ENCODE peak calls at places on chromosomes 11 and 22, in five cellular contexts. T is IMR-90, G is tibial artery, W is RWPE1, N is cardiac muscle cell. P is an unnamed sample.

GRCh38 chr22:20725987-20726558 is 47.8 kb upstream of the SERPIND1 start:
- DNase-seq in T (no peak), G (no peak), W (no peak), N (no peak), P (no peak)

GRCh38 chr11:68956142-68956541 is 24.6 kb downstream of the MRGPRD start:
- DNase-seq in T (no peak), G (peak), W (no peak), N (no peak), P (no peak)

GRCh38 chr11:103803062-103803461 is 233.4 kb upstream of the DDI1 start:
- DNase-seq in T (peak), G (no peak), W (no peak), N (no peak), P (no peak)

GRCh38 chr11:128705124-128705920 is 11.4 kb downstream of the FLI1 start:
- DNase-seq in T (no peak), G (no peak), W (no peak), N (no peak), P (no peak)

GRCh38 chr11:107619926-107620325 is 29.0 kb downstream of the ELMOD1 start:
- DNase-seq in T (peak), G (no peak), W (no peak), N (no peak), P (no peak)

GRCh38 chr11:88629496-88629895 is 292.0 kb upstream of the CTSC start:
- DNase-seq in T (peak), G (no peak), W (no peak), N (no peak), P (no peak)

GRCh38 chr11:29751618-29752017 is 265.2 kb downstream of the KCNA4 start:
- DNase-seq in T (no peak), G (no peak), W (peak), N (no peak), P (no peak)

GRCh38 chr11:92384807-92385206 is 160.2 kb downstream of the FAT3 start:
- DNase-seq in T (no peak), G (no peak), W (no peak), N (no peak), P (no peak)

GRCh38 chr11:57779275-57779674 is 17.7 kb downstream of the CTNND1 start:
- DNase-seq in T (peak), G (no peak), W (no peak), N (peak), P (no peak)

GRCh38 chr11:22193348-22194051 is 615 bp downstream of the ANO5 start:
- DNase-seq in T (no peak), G (peak), W (no peak), N (peak), P (no peak)

GRCh38 chr11:71301046-71301857 is 48.9 kb upstream of the SHANK2 start:
- DNase-seq in T (no peak), G (peak), W (no peak), N (no peak), P (peak)

GRCh38 chr11:61829806-61830205 is 1.7 kb downstream of the FADS2 start:
- DNase-seq in T (no peak), G (no peak), W (no peak), N (no peak), P (no peak)

GRCh38 chr11:16028406-16028805 is 327.9 kb downstream of the SOX6 start:
- DNase-seq in T (peak), G (no peak), W (no peak), N (no peak), P (no peak)

GRCh38 chr11:104152941-104153340 is 11.0 kb downstream of the PDGFD start:
- DNase-seq in T (no peak), G (no peak), W (no peak), N (no peak), P (no peak)

GRCh38 chr11:96430668-96431067 is 40.9 kb downstream of the JRKL start:
- DNase-seq in T (no peak), G (no peak), W (no peak), N (no peak), P (no peak)

GRCh38 chr11:96426356-96427103 is 36.7 kb downstream of the JRKL start:
- DNase-seq in T (peak), G (no peak), W (peak), N (peak), P (no peak)

GRCh38 chr11:96424693-96425092 is 34.9 kb downstream of the JRKL start:
- DNase-seq in T (peak), G (no peak), W (no peak), N (no peak), P (no peak)
- H3K27ac ChIP-seq in T (no peak), G (no peak), W (no peak), N (no peak), P (no peak)

GRCh38 chr11:46594785-46595184 is 962 bp upstream of the AMBRA1 start:
- DNase-seq in T (no peak), G (no peak), W (no peak), N (no peak), P (no peak)
- H3K27ac ChIP-seq in T (no peak), G (peak), W (no peak), N (no peak), P (no peak)

DNA sequence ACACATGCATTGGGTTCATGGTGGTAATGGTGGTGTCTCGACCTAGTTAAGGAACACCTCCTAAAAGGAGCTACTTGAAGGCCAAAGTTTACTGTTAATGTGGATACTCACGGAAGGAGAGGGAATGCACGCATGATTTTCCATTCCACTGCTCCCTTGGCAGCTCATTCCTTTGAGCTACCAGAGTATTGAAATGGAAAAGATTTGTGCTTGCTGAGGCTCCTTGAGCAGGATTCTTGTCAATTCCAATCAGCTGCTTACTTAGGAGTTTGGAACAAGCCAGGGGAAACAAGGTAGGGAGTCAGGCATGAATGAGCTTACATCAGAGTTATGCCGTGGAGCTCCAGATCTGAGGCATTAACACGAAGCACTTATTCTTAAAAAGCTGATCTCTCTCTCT is 108.8 kb downstream of the GRIA4 start:
- DNase-seq in T (no peak), G (no peak), W (no peak), N (no peak), P (no peak)
- H3K27ac ChIP-seq in T (no peak), G (no peak), W (no peak), N (no peak), P (no peak)

DNA sequence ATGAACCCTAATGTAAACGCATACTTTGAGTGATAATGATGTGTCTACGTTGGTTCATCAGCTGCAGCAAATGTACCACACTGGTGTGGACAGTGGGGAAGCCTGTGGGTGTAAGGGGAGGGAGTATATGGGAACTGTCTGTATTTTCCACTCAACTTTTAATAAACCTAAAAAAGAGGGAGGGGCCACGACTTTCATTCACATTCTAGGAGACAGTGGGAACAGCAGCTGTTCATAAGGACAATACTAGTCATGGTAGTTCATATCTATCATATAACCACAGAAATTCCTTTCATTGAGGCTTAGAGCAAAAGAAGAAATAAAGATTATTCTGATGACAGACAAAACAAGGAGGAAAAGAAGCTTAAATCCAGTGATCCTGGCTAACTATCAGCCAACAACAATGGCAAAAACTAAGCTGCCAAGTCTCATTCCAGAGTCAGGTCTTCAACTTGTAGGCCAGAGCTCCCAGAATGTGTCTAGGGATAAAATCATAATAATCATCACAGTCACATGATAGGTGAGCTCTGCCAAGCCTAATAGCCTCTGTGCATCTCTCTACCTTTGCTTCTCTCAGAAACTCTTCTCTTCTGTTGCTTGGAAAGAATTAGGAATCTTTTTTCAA is 59.4 kb upstream of the CHRM4 start:
- DNase-seq in T (peak), G (no peak), W (no peak), N (no peak), P (no peak)
- H3K27ac ChIP-seq in T (no peak), G (no peak), W (no peak), N (no peak), P (no peak)

GRCh38 chr11:82996966-82997606 is 74.6 kb downstream of the RAB30 start:
- DNase-seq in T (no peak), G (no peak), W (no peak), N (no peak), P (no peak)

GRCh38 chr11:82994615-82995014 is 77.1 kb downstream of the RAB30 start:
- DNase-seq in T (no peak), G (no peak), W (no peak), N (no peak), P (no peak)

GRCh38 chr11:82995276-82995675 is 76.4 kb downstream of the RAB30 start:
- DNase-seq in T (no peak), G (no peak), W (no peak), N (no peak), P (no peak)

GRCh38 chr11:82998697-82999096 is 73.0 kb downstream of the RAB30 start:
- DNase-seq in T (no peak), G (no peak), W (no peak), N (no peak), P (no peak)

DNA sequence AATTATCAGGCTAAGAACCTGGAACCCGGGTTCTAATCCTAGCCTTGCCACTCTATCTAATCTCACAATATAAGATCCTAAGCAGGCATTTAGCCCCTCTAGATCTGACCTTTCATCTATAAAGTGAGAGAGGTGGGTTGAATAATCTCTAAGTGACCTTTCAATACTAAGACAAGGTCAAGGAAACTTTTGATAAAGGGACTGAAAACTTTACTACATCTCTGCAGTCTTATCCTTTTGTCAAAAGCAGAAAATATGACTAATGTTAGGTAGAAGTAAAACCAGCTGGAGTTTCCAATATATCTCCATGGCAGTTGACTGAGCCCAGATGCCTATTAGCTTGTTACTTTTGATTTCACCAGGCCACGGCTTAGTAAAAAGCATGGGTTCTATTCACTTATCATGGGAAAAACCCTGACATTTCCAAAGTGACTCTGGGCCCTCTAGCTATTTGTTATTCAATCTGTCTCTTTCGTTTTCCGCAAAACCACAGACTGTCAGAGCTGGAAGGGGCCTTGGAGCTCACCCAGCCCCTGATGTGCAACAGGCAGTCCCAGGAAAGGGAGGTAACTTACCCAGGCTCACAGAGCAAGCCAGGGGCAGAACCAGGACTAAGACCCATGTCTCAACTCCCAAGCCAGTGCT is 75.8 kb downstream of the RAB30 start:
- DNase-seq in T (no peak), G (no peak), W (no peak), N (no peak), P (no peak)
- H3K27ac ChIP-seq in T (no peak), G (peak), W (no peak), N (peak), P (peak)

GRCh38 chr11:119832132-119832531 is 103.1 kb upstream of the NECTIN1 start:
- DNase-seq in T (no peak), G (no peak), W (no peak), N (no peak), P (no peak)
- H3K27ac ChIP-seq in T (no peak), G (no peak), W (no peak), N (no peak), P (no peak)

P was measured in right atrium auricular region.